ENCODE peak calls at places on chromosomes 13 and 19, in six cellular contexts. F is thoracic aorta; P is CD8-positive, alpha-beta T cell; M is A673; Y is left ventricle myocardium inferior; X is ovary. S is an unnamed sample.

GRCh38 chr13:44710576-44710975 is 134.4 kb upstream of the TSC22D1 start:
- DNase-seq in F (no peak), P (no peak), M (peak; percentile 26), Y (no peak), X (no peak), S (no peak)

GRCh38 chr19:11735375-11735774 is 3.4 kb downstream of the ZNF823 start:
- DNase-seq in F (no peak), P (no peak), M (no peak), Y (no peak), X (no peak), S (no peak)

GRCh38 chr19:46659151-46660007 is 1.6 kb downstream of the DACT3 start:
- DNase-seq in F (no peak), P (no peak), M (peak; percentile 33), Y (no peak), X (peak; percentile 68), S (peak; percentile 62)

GRCh38 chr19:37572203-37572602 is 22.4 kb downstream of the ZNF571 start:
- DNase-seq in F (no peak), P (no peak), M (no peak), Y (no peak), X (no peak), S (no peak)

GRCh38 chr13:113731192-113732175 is 27.5 kb upstream of the TMEM255B start:
- DNase-seq in F (no peak), P (no peak), M (no peak), Y (no peak), X (no peak), S (no peak)

GRCh38 chr19:36058481-36059179 is 3.9 kb downstream of the WDR62 start:
- DNase-seq in F (no peak), P (no peak), M (no peak), Y (no peak), X (no peak), S (no peak)

GRCh38 chr19:47587295-47587694 is 14.3 kb upstream of the ZNF541 start:
- DNase-seq in F (no peak), P (no peak), M (no peak), Y (no peak), X (no peak), S (no peak)

GRCh38 chr13:78286748-78287147 is 316.6 kb downstream of the POU4F1 start:
- DNase-seq in F (no peak), P (no peak), M (no peak), Y (no peak), X (no peak), S (no peak)

GRCh38 chr13:27406178-27406939 is 18.1 kb upstream of the GTF3A start:
- DNase-seq in F (no peak), P (no peak), M (peak; percentile 43), Y (no peak), X (no peak), S (no peak)

GRCh38 chr19:52936151-52936957 is 13.1 kb upstream of the ZNF888 start:
- DNase-seq in F (no peak), P (no peak), M (no peak), Y (no peak), X (no peak), S (no peak)

GRCh38 chr19:34994643-34995471 is 5.3 kb upstream of the GRAMD1A start:
- DNase-seq in F (no peak), P (no peak), M (no peak), Y (no peak), X (peak; percentile 70), S (peak; percentile 92)

GRCh38 chr19:2575734-2576481 is 100.0 kb downstream of the GADD45B start:
- DNase-seq in F (peak; percentile 70), P (no peak), M (peak; percentile 75), Y (peak; percentile 90), X (peak; percentile 88), S (peak; percentile 62)

GRCh38 chr13:46109451-46109850 is 4.6 kb upstream of the CPB2 start:
- DNase-seq in F (no peak), P (no peak), M (no peak), Y (no peak), X (no peak), S (no peak)

GRCh38 chr19:33376423-33376822 is 2.9 kb downstream of the CEBPG start:
- DNase-seq in F (peak; percentile 66), P (no peak), M (no peak), Y (peak; percentile 80), X (peak; percentile 67), S (peak; percentile 63)

GRCh38 chr13:74128171-74128767 is 5.9 kb downstream of the KLF12 start:
- DNase-seq in F (no peak), P (no peak), M (no peak), Y (no peak), X (no peak), S (no peak)

GRCh38 chr19:36265064-36265463 is 50.2 kb downstream of the ZNF146 start:
- DNase-seq in F (no peak), P (no peak), M (no peak), Y (peak; percentile 36), X (no peak), S (no peak)

GRCh38 chr13:96796234-96796633 is 198.0 kb downstream of the OXGR1 start:
- DNase-seq in F (no peak), P (no peak), M (no peak), Y (no peak), X (no peak), S (no peak)

GRCh38 chr19:53977991-53978731 is 13.3 kb upstream of the CACNG6 start:
- DNase-seq in F (peak; percentile 3), P (no peak), M (peak; percentile 96), Y (peak; percentile 50), X (no peak), S (no peak)

GRCh38 chr13:88717946-88718345 is 1046.8 kb downstream of the SLITRK5 start:
- DNase-seq in F (no peak), P (no peak), M (no peak), Y (no peak), X (no peak), S (no peak)

GRCh38 chr13:91922969-91923592 is 524.7 kb downstream of the GPC5 start:
- DNase-seq in F (no peak), P (no peak), M (peak; percentile 10), Y (no peak), X (no peak), S (no peak)

GRCh38 chr13:28658796-28659610 is at the start of gene POMP:
- DNase-seq in F (peak; percentile 81), P (peak; percentile 79), M (peak; percentile 98), Y (peak; percentile 95), X (peak; percentile 92), S (peak; percentile 84)

GRCh38 chr13:28655566-28655965 is 3.4 kb upstream of the POMP start:
- DNase-seq in F (no peak), P (no peak), M (no peak), Y (no peak), X (no peak), S (no peak)

GRCh38 chr13:28659611-28659970 is 661 bp downstream of the POMP start:
- DNase-seq in F (no peak), P (no peak), M (no peak), Y (no peak), X (no peak), S (no peak)

GRCh38 chr13:28657784-28658538 is 969 bp upstream of the POMP start:
- DNase-seq in F (no peak), P (no peak), M (peak; percentile 23), Y (no peak), X (no peak), S (no peak)

GRCh38 chr13:28658539-28658795 is 463 bp upstream of the POMP start:
- DNase-seq in F (no peak), P (no peak), M (no peak), Y (no peak), X (no peak), S (no peak)
- H3K4me1 ChIP-seq in F (peaks cover 48% of the 10 kb centered on the region), P (peaks cover 33% of the 10 kb centered on the region), M (peaks cover 24% of the 10 kb centered on the region), Y (peaks cover 74% of the 10 kb centered on the region), X (peaks cover 11% of the 10 kb centered on the region), S (peaks cover 14% of the 10 kb centered on the region)

DNA sequence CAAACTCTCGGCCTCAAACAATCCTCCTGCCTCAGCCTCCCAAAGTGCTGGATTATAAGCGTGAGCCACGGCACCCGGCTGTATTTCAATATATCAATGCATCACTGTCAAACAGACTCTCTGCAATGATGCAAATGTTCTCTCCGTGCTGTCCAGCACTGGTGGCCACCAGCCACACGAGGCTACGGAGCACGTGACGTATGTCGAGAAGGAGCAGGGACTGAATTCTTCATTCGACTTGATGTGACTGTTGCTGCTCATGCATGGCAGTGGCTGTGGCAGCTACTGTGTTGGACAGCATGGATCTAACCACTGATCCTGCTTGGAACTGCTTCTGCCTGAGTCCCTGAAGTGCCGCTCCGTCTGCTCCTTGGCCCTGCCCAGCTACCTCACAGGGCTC is 9.8 kb downstream of the LRRC4B start:
- DNase-seq in F (no peak), P (no peak), M (no peak), Y (no peak), X (no peak), S (no peak)
- H3K27me3 ChIP-seq in F (no peaks in the 10 kb centered on the region), P (peaks cover 3% of the 10 kb centered on the region), M (no peaks in the 10 kb centered on the region), Y (peaks cover 56% of the 10 kb centered on the region), X (no peaks in the 10 kb centered on the region), S (peaks cover 5% of the 10 kb centered on the region)

DNA sequence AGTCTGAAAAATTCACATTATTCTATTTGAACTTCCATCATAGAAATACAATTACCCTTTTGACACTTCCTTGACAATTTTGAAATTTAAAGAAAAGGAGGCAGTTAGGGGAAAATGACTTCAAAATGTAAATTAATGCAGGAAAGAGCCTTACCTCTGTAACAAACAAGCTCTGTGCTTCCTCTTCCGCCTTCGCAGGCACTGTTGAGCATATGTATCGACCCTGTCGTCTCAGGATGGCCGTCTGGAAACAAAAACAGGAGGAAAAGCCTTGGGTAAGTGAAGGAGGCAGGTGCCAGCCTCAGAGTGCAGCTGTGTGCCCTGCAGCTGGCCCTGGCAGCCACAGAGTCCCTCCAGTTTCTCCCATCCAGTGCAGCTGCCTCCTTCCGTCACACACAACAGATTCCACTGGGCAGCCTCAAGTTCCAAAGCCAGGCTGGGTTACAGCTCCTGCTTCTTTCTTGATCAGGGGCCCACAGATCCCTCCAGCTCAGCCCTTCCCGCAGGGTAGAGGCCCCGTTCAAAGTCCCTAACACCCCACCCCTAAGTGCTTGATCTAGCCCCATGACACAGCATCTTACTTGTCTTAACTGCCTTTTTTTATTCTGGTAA is 47.7 kb downstream of the DOCK9 start:
- DNase-seq in F (no peak), P (no peak), M (no peak), Y (no peak), X (no peak), S (no peak)
- TF ChIP-seq CTCF in F (no peak), P (no peak), M (no peak), Y (no peak), X (no peak), S (no peak)

GRCh38 chr19:1218751-1219567 is 13.4 kb downstream of the STK11 start:
- DNase-seq in F (no peak), P (no peak), M (no peak), Y (no peak), X (no peak), S (no peak)

GRCh38 chr19:1219786-1220451 is 14.3 kb downstream of the STK11 start:
- DNase-seq in F (no peak), P (no peak), M (no peak), Y (no peak), X (no peak), S (no peak)

GRCh38 chr19:1214862-1215731 is 9.5 kb downstream of the STK11 start:
- DNase-seq in F (no peak), P (no peak), M (no peak), Y (peak; percentile 77), X (no peak), S (peak; percentile 62)

GRCh38 chr19:1216756-1217155 is 11.2 kb downstream of the STK11 start:
- DNase-seq in F (no peak), P (no peak), M (no peak), Y (no peak), X (no peak), S (no peak)

DNA sequence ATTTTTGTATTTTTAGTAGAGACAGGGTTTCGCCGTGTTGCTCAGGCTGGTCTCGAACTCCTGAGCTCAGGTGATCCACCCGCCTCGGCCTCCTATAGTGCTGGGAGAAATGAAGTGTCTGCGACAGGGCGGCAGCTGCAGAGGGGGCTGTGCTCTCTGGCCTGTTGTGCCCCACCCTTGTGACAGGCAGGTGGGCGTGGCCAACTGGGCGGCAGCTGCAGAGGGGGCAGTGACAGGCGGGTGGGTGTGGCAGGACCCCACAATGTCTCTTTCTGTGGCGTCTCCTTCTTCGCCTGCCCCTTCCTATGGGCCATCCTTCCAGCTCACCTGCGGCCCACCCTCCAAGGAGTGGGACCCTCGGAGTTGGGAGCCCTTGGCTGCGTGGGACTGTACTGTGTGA is 11.8 kb downstream of the STK11 start:
- DNase-seq in F (no peak), P (no peak), M (no peak), Y (no peak), X (no peak), S (no peak)
- H3K4me1 ChIP-seq in F (peaks cover 85% of the 10 kb centered on the region), P (peaks cover 14% of the 10 kb centered on the region), M (peaks cover 26% of the 10 kb centered on the region), Y (peaks cover 100% of the 10 kb centered on the region), X (peaks cover 17% of the 10 kb centered on the region), S (peaks cover 19% of the 10 kb centered on the region)